ENCODE peak calls at places on chromosomes 13 and 19, in five cellular contexts. U is astrocyte of the spinal cord, T is retinal pigment epithelial cell, Y is thoracic aorta, B is ascending aorta. O is an unnamed sample.

GRCh38 chr19:43700368-43701015 is 15.4 kb upstream of the IRGC start:
- DNase-seq in U (peak; percentile 83), T (peak; percentile 52), Y (no peak), B (no peak), O (no peak)

GRCh38 chr13:92429231-92429630 is 797.4 kb upstream of the GPC6 start:
- DNase-seq in U (no peak), T (no peak), Y (no peak), B (no peak), O (no peak)

GRCh38 chr13:30431269-30431950 is 9.1 kb downstream of the UBE2L5 start:
- DNase-seq in U (peak; percentile 22), T (no peak), Y (no peak), B (no peak), O (no peak)

GRCh38 chr19:925912-926594 is at the start of gene ARID3A:
- DNase-seq in U (no peak), T (no peak), Y (no peak), B (no peak), O (no peak)

GRCh38 chr19:45402469-45403070 is 2.3 kb downstream of the PPP1R13L start:
- DNase-seq in U (no peak), T (no peak), Y (no peak), B (no peak), O (no peak)

GRCh38 chr13:28204043-28204442 is 65.7 kb downstream of the PAN3 start:
- DNase-seq in U (no peak), T (no peak), Y (no peak), B (no peak), O (no peak)

GRCh38 chr13:20475927-20476691 is 49.5 kb downstream of the CRYL1 start:
- DNase-seq in U (peak; percentile 43), T (no peak), Y (no peak), B (no peak), O (no peak)

GRCh38 chr19:3142292-3142670 is 6.4 kb downstream of the GNA15 start:
- DNase-seq in U (peak; percentile 73), T (peak; percentile 34), Y (no peak), B (no peak), O (no peak)

GRCh38 chr13:110218601-110219201 is 88.3 kb downstream of the COL4A1 start:
- DNase-seq in U (peak; percentile 72), T (no peak), Y (no peak), B (no peak), O (no peak)

GRCh38 chr13:71870036-71870435 is 3.0 kb upstream of the DACH1 start:
- DNase-seq in U (no peak), T (no peak), Y (no peak), B (no peak), O (no peak)

GRCh38 chr13:62096652-62097051 is 681.0 kb upstream of the PCDH20 start:
- DNase-seq in U (no peak), T (no peak), Y (no peak), B (no peak), O (no peak)

GRCh38 chr13:28657784-28658538 is 969 bp upstream of the POMP start:
- DNase-seq in U (no peak), T (no peak), Y (no peak), B (no peak), O (no peak)

GRCh38 chr13:101511766-101512165 is 59.3 kb downstream of the ITGBL1 start:
- DNase-seq in U (peak; percentile 55), T (no peak), Y (no peak), B (no peak), O (no peak)

GRCh38 chr19:39643591-39643990 is 12.1 kb upstream of the LGALS16 start:
- DNase-seq in U (no peak), T (no peak), Y (no peak), B (no peak), O (no peak)

GRCh38 chr13:43877788-43878187 is 1.8 kb downstream of the CCDC122 start:
- DNase-seq in U (no peak), T (no peak), Y (no peak), B (no peak), O (no peak)

GRCh38 chr19:38649305-38650179 is 2.1 kb downstream of the ACTN4 start:
- DNase-seq in U (no peak), T (no peak), Y (no peak), B (no peak), O (no peak)

GRCh38 chr19:46862504-46862835 is 1.7 kb downstream of the ARHGAP35 start:
- DNase-seq in U (peak; percentile 12), T (no peak), Y (no peak), B (peak; percentile 44), O (no peak)

GRCh38 chr13:99803141-99803540 is 168.4 kb downstream of the ZIC5 start:
- DNase-seq in U (no peak), T (no peak), Y (no peak), B (no peak), O (no peak)

GRCh38 chr13:52669677-52670076 is 17.0 kb downstream of the SUGT1 start:
- DNase-seq in U (no peak), T (no peak), Y (no peak), B (no peak), O (no peak)
- TF ChIP-seq CTCF in U (no peak), T (no peak), Y (no peak), B (no peak), O (no peak)

DNA sequence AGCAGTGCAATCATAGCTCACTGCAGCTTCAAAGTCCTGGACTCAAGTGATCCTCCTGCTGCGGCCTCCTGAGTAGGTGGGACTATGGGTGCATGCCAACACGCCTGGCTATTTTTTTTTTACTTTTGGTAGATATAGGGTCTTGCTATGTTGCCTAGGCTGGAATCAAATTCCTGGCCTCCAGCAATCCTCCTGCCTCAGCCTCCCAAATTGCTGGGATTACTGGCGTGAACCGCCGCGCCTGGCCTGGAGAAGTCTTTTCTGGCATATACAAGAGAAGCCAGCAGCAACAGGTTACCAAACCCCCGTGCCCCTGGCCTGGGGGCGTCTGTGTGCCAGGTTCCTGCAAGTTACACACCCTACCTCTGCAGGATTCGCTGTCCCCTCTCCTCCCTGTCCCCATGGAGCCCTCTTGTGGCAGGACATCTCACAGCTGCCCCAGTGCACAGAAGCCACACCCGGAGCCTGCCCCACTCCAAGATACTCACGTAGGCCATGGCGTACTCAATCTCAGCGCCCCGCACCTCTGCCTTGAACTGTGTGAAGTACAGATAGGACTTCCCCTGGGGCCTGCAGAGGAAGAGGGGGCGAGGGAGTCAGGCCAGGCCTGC is 9.9 kb downstream of the MYDGF start:
- DNase-seq in U (no peak), T (no peak), Y (no peak), B (no peak), O (no peak)
- TF ChIP-seq CTCF in U (peak; percentile 33), T (peak; percentile 30), Y (no peak), B (no peak), O (peak; percentile 46)

GRCh38 chr13:90365130-90365529 is 982.4 kb upstream of the MIR17HG start:
- DNase-seq in U (peak; percentile 16), T (no peak), Y (no peak), B (no peak), O (no peak)
- TF ChIP-seq CTCF in U (peak; percentile 24), T (peak; percentile 31), Y (no peak), B (no peak), O (peak; percentile 46)

GRCh38 chr19:10568444-10568825 is 344 bp downstream of the CDKN2D start:
- DNase-seq in U (peak; percentile 22), T (no peak), Y (no peak), B (no peak), O (no peak)
- TF ChIP-seq CTCF in U (no peak), T (no peak), Y (no peak), B (no peak), O (no peak)

GRCh38 chr13:51935326-51936171 is 73.8 kb downstream of the CCDC70 start:
- DNase-seq in U (no peak), T (no peak), Y (no peak), B (no peak), O (no peak)
- TF ChIP-seq CTCF in U (peak; percentile 26), T (peak; percentile 57), Y (peak; percentile 14), B (peak; percentile 24), O (peak; percentile 50)

GRCh38 chr19:32677657-32678056 is 2.0 kb downstream of the RGS9BP start:
- DNase-seq in U (no peak), T (peak; percentile 99), Y (no peak), B (no peak), O (no peak)
- TF ChIP-seq CTCF in U (no peak), T (peak; percentile 41), Y (no peak), B (no peak), O (peak; percentile 21)

GRCh38 chr13:33935969-33936368 is 118.0 kb downstream of the RFC3 start:
- DNase-seq in U (no peak), T (no peak), Y (no peak), B (no peak), O (no peak)
- TF ChIP-seq CTCF in U (no peak), T (no peak), Y (no peak), B (no peak), O (no peak)

O was measured in epithelial cell of proximal tubule.